ENCODE peak calls at places on chromosomes 16 and 17, in four cellular contexts. One of them, this sample, is unnamed.

GRCh38 chr16:50640391-50640790 is 40.7 kb downstream of the SNX20 start:
- DNase-seq in COR-L47: no peak
- DNase-seq in skeletal muscle cell: no peak
- DNase-seq in LHCN-M2: no peak
- DNase-seq in this sample: no peak

GRCh38 chr17:79813826-79814623 is 17.1 kb upstream of the CBX8 start:
- DNase-seq in LHCN-M2: no peak
- DNase-seq in skeletal muscle cell: no peak
- DNase-seq in COR-L47: no peak
- DNase-seq in this sample: no peak

GRCh38 chr16:54928421-54929089 is 2.1 kb upstream of the IRX5 start:
- DNase-seq in LHCN-M2: peak
- DNase-seq in COR-L47: peak
- DNase-seq in skeletal muscle cell: no peak
- DNase-seq in this sample: no peak

GRCh38 chr17:12640364-12640763 is 25.3 kb upstream of the MYOCD start:
- DNase-seq in LHCN-M2: no peak
- DNase-seq in COR-L47: no peak
- DNase-seq in skeletal muscle cell: no peak
- DNase-seq in this sample: no peak

GRCh38 chr16:3846595-3847091 is 33.9 kb downstream of the CREBBP start:
- DNase-seq in skeletal muscle cell: no peak
- DNase-seq in COR-L47: no peak
- DNase-seq in LHCN-M2: no peak
- DNase-seq in this sample: no peak

GRCh38 chr16:85523602-85524364 is 89.3 kb upstream of the GSE1 start:
- DNase-seq in LHCN-M2: no peak
- DNase-seq in COR-L47: peak
- DNase-seq in skeletal muscle cell: no peak
- DNase-seq in this sample: no peak

GRCh38 chr17:56773124-56773523 is 60.6 kb downstream of the C17orf67 start:
- DNase-seq in skeletal muscle cell: no peak
- DNase-seq in LHCN-M2: no peak
- DNase-seq in COR-L47: no peak
- DNase-seq in this sample: no peak

GRCh38 chr17:33674685-33675084 is 381.6 kb upstream of the ASIC2 start:
- DNase-seq in COR-L47: peak
- DNase-seq in LHCN-M2: peak
- DNase-seq in skeletal muscle cell: peak
- DNase-seq in this sample: peak

GRCh38 chr17:58641937-58642336 is 49.9 kb downstream of the TEX14 start:
- DNase-seq in LHCN-M2: no peak
- DNase-seq in skeletal muscle cell: no peak
- DNase-seq in COR-L47: no peak
- DNase-seq in this sample: no peak

GRCh38 chr16:31274831-31275816 is 15.3 kb downstream of the ITGAM start:
- DNase-seq in COR-L47: no peak
- DNase-seq in LHCN-M2: no peak
- DNase-seq in skeletal muscle cell: no peak
- DNase-seq in this sample: peak

GRCh38 chr16:48054881-48055601 is 100.8 kb downstream of the ABCC12 start:
- DNase-seq in LHCN-M2: peak
- DNase-seq in skeletal muscle cell: no peak
- DNase-seq in COR-L47: peak
- DNase-seq in this sample: no peak

GRCh38 chr16:4653981-4654380 is 29.4 kb downstream of the MGRN1 start:
- DNase-seq in COR-L47: no peak
- DNase-seq in skeletal muscle cell: no peak
- DNase-seq in LHCN-M2: no peak
- DNase-seq in this sample: no peak

GRCh38 chr17:75048396-75048933 is 1.4 kb downstream of the KCTD2 start:
- DNase-seq in COR-L47: no peak
- DNase-seq in skeletal muscle cell: no peak
- DNase-seq in LHCN-M2: no peak
- DNase-seq in this sample: no peak

GRCh38 chr17:38982858-38983746 is 15.9 kb upstream of the FBXO47 start:
- DNase-seq in skeletal muscle cell: no peak
- DNase-seq in COR-L47: peak
- DNase-seq in LHCN-M2: peak
- DNase-seq in this sample: no peak

GRCh38 chr17:44636562-44636961 is 19.7 kb upstream of the MEIOC start:
- DNase-seq in skeletal muscle cell: peak
- DNase-seq in COR-L47: peak
- DNase-seq in LHCN-M2: peak
- DNase-seq in this sample: no peak

GRCh38 chr17:79155701-79156100 is 81.1 kb downstream of the ENGASE start:
- DNase-seq in skeletal muscle cell: no peak
- DNase-seq in COR-L47: no peak
- DNase-seq in LHCN-M2: no peak
- DNase-seq in this sample: no peak

GRCh38 chr17:39601010-39601597 is 6.6 kb downstream of the NEUROD2 start:
- DNase-seq in COR-L47: no peak
- DNase-seq in LHCN-M2: no peak
- DNase-seq in skeletal muscle cell: no peak
- DNase-seq in this sample: no peak

GRCh38 chr16:88633684-88634140 is 4.7 kb upstream of the IL17C start:
- DNase-seq in COR-L47: no peak
- DNase-seq in skeletal muscle cell: no peak
- DNase-seq in LHCN-M2: peak
- DNase-seq in this sample: no peak

GRCh38 chr17:46991618-46992017 is 12.6 kb upstream of the RPRML start:
- DNase-seq in COR-L47: no peak
- DNase-seq in LHCN-M2: no peak
- DNase-seq in skeletal muscle cell: no peak
- DNase-seq in this sample: no peak

GRCh38 chr16:24717411-24717810 is 12.0 kb upstream of the TNRC6A start:
- DNase-seq in LHCN-M2: peak
- DNase-seq in skeletal muscle cell: no peak
- DNase-seq in COR-L47: no peak
- DNase-seq in this sample: no peak

GRCh38 chr16:23729503-23730424 is 16.7 kb upstream of the ERN2 start:
- DNase-seq in skeletal muscle cell: peak
- DNase-seq in COR-L47: no peak
- DNase-seq in LHCN-M2: peak
- DNase-seq in this sample: no peak

GRCh38 chr17:67246648-67247415 is 1.8 kb upstream of the HELZ start:
- DNase-seq in COR-L47: no peak
- DNase-seq in LHCN-M2: no peak
- DNase-seq in skeletal muscle cell: no peak
- DNase-seq in this sample: peak

GRCh38 chr17:78834571-78834970 is 6.0 kb downstream of the USP36 start:
- DNase-seq in LHCN-M2: no peak
- DNase-seq in skeletal muscle cell: no peak
- DNase-seq in COR-L47: no peak
- DNase-seq in this sample: no peak

GRCh38 chr16:80559369-80559768 is 18.6 kb downstream of the DYNLRB2 start:
- DNase-seq in LHCN-M2: no peak
- DNase-seq in skeletal muscle cell: no peak
- DNase-seq in COR-L47: no peak
- DNase-seq in this sample: no peak

GRCh38 chr17:59803377-59803757 is 89.4 kb downstream of the TUBD1 start:
- DNase-seq in COR-L47: no peak
- DNase-seq in LHCN-M2: no peak
- DNase-seq in skeletal muscle cell: no peak
- DNase-seq in this sample: no peak